ENCODE peak calls at places on chromosomes 13 and 19, in five cellular contexts. V is transverse colon, M is upper lobe of right lung, X is Panc1, L is ovary. F is an unnamed sample. For H3K36me3 and H3K4me1, the result is how much of the 10 kb centered on the place peaks cover.

GRCh38 chr13:34833562-34834182 is 108.4 kb upstream of the NBEA start:
- DNase-seq in V (no peak), X (no peak), L (no peak), M (no peak), F (no peak)

GRCh38 chr13:34066344-34066743 is 248.4 kb downstream of the RFC3 start:
- DNase-seq in X (no peak), L (no peak), M (no peak), V (no peak), F (no peak)

GRCh38 chr13:31790992-31791391 is 51.7 kb downstream of the RXFP2 start:
- DNase-seq in V (no peak), L (no peak), M (no peak), X (no peak), F (no peak)

GRCh38 chr13:70889163-70889562 is 780.9 kb upstream of the KLHL1 start:
- DNase-seq in L (no peak), M (no peak), X (no peak), V (no peak), F (no peak)

GRCh38 chr13:28044608-28045007 is 55.8 kb downstream of the FLT3 start:
- DNase-seq in V (no peak), M (no peak), X (no peak), L (no peak), F (no peak)

GRCh38 chr13:33069365-33069764 is 53.1 kb downstream of the KL start:
- DNase-seq in X (no peak), V (no peak), L (no peak), M (no peak), F (no peak)

GRCh38 chr19:41923045-41923788 is 5.0 kb downstream of the ERFL start:
- DNase-seq in V (no peak), L (no peak), X (no peak), M (no peak), F (no peak)

GRCh38 chr19:40433391-40434216 is 7.8 kb upstream of the SERTAD1 start:
- DNase-seq in L (peak), X (no peak), V (peak), M (peak), F (peak)

GRCh38 chr19:6800991-6801396 is 28.5 kb downstream of the VAV1 start:
- DNase-seq in X (peak), L (no peak), M (no peak), V (no peak), F (no peak)

GRCh38 chr19:2426661-2427322 is 594 bp downstream of the TIMM13 start:
- DNase-seq in L (peak), M (peak), V (peak), X (no peak), F (no peak)

GRCh38 chr19:13195678-13196077 is 45.5 kb downstream of the IER2 start:
- DNase-seq in X (no peak), L (no peak), M (no peak), V (peak), F (no peak)

GRCh38 chr13:73677041-73677589 is 457.1 kb downstream of the KLF12 start:
- DNase-seq in V (no peak), M (no peak), X (no peak), L (no peak), F (no peak)

GRCh38 chr19:46631481-46631880 is 4.5 kb downstream of the GNG8 start:
- DNase-seq in X (no peak), V (no peak), L (no peak), M (no peak), F (no peak)

GRCh38 chr13:100154835-100155463 is 66.1 kb downstream of the PCCA start:
- DNase-seq in M (no peak), X (no peak), L (no peak), V (no peak), F (no peak)

GRCh38 chr19:35344511-35345031 is 3.1 kb upstream of the FFAR1 start:
- DNase-seq in M (peak), V (no peak), L (peak), X (no peak), F (no peak)

GRCh38 chr13:44281252-44282000 is 92.2 kb upstream of the SERP2 start:
- DNase-seq in V (no peak), M (no peak), L (no peak), X (no peak), F (no peak)

GRCh38 chr13:29771247-29771646 is 79.2 kb downstream of the UBL3 start:
- DNase-seq in M (no peak), V (no peak), X (no peak), L (no peak), F (no peak)

GRCh38 chr13:76708138-76708537 is 178.1 kb downstream of the KCTD12 start:
- DNase-seq in M (no peak), X (no peak), V (no peak), L (no peak), F (no peak)

GRCh38 chr13:98405690-98406344 is 171.1 kb downstream of the STK24 start:
- DNase-seq in M (no peak), L (no peak), X (no peak), V (no peak), F (no peak)

GRCh38 chr13:27504126-27504525 is 53.8 kb upstream of the MTIF3 start:
- DNase-seq in M (no peak), V (no peak), L (no peak), X (no peak), F (no peak)

GRCh38 chr13:84400711-84401110 is 518.4 kb upstream of the SLITRK1 start:
- DNase-seq in V (no peak), M (no peak), X (no peak), L (no peak), F (no peak)

GRCh38 chr19:588758-589692 is 656 bp upstream of the HCN2 start:
- DNase-seq in X (no peak), L (no peak), M (no peak), V (no peak), F (no peak)

GRCh38 chr19:347946-348861 is 3.6 kb upstream of the MIER2 start:
- DNase-seq in V (no peak), L (no peak), X (no peak), M (no peak), F (no peak)

GRCh38 chr19:38317104-38317612 is 1.4 kb upstream of the YIF1B start:
- DNase-seq in V (no peak), X (no peak), M (no peak), L (no peak), F (no peak)

GRCh38 chr13:63435668-63436275 is 2020.1 kb upstream of the PCDH20 start:
- DNase-seq in V (no peak), M (no peak), X (peak), L (no peak), F (no peak)

GRCh38 chr19:41595890-41596280 is 19.9 kb downstream of the CEACAM21 start:
- DNase-seq in V (no peak), L (no peak), X (no peak), M (no peak), F (no peak)

GRCh38 chr19:2015611-2015950 is at the start of gene BTBD2:
- DNase-seq in M (no peak), L (peak), V (peak), X (no peak), F (no peak)

GRCh38 chr19:19745496-19746285 is 12.8 kb upstream of the ZNF14 start:
- DNase-seq in X (no peak), M (no peak), L (no peak), V (no peak), F (no peak)

GRCh38 chr19:35977446-35978222 is 17.4 kb upstream of the SDHAF1 start:
- DNase-seq in V (no peak), M (no peak), X (no peak), L (no peak), F (no peak)

GRCh38 chr13:99218969-99219368 is 18.3 kb downstream of the UBAC2 start:
- DNase-seq in X (no peak), L (no peak), V (peak), M (no peak), F (no peak)

GRCh38 chr13:54486421-54487166 is 1458.0 kb downstream of the OLFM4 start:
- DNase-seq in M (no peak), L (no peak), X (no peak), V (no peak), F (no peak)

GRCh38 chr19:31356587-31357314 is 7.5 kb upstream of the TSHZ3 start:
- DNase-seq in M (peak), V (peak), L (no peak), X (no peak), F (no peak)

GRCh38 chr13:75481176-75482069 is 546 bp downstream of the TBC1D4 start:
- DNase-seq in X (no peak), L (peak), V (peak), M (peak), F (no peak)

GRCh38 chr19:50658438-50659317 is 9.4 kb downstream of the C19orf81 start:
- DNase-seq in M (peak), V (peak), L (peak), X (no peak), F (no peak)

GRCh38 chr19:39200066-39200817 is 3.5 kb downstream of the NCCRP1 start:
- DNase-seq in X (no peak), L (no peak), V (no peak), M (no peak), F (no peak)

GRCh38 chr13:101838305-101838835 is 385.9 kb downstream of the ITGBL1 start:
- DNase-seq in V (no peak), X (no peak), L (no peak), M (no peak), F (no peak)

GRCh38 chr13:35711909-35712308 is 235.4 kb upstream of the MAB21L1 start:
- DNase-seq in L (no peak), X (no peak), M (no peak), V (no peak), F (no peak)

GRCh38 chr13:58855283-58855682 is 1223.7 kb downstream of the PCDH17 start:
- DNase-seq in M (no peak), V (no peak), X (no peak), L (no peak), F (no peak)

GRCh38 chr19:16433986-16434385 is 37.8 kb downstream of the EPS15L1 start:
- DNase-seq in M (no peak), X (no peak), V (no peak), L (no peak), F (no peak)
- H3K36me3 ChIP-seq in M (half or more), X (under half), V (under half), L (under half), F (under half)

GRCh38 chr19:10521461-10522216 is 4.4 kb upstream of the S1PR5 start:
- DNase-seq in M (no peak), X (no peak), L (no peak), V (no peak), F (no peak)
- H3K27ac ChIP-seq in M (no peak), X (no peak), L (no peak), V (no peak), F (no peak)

DNA sequence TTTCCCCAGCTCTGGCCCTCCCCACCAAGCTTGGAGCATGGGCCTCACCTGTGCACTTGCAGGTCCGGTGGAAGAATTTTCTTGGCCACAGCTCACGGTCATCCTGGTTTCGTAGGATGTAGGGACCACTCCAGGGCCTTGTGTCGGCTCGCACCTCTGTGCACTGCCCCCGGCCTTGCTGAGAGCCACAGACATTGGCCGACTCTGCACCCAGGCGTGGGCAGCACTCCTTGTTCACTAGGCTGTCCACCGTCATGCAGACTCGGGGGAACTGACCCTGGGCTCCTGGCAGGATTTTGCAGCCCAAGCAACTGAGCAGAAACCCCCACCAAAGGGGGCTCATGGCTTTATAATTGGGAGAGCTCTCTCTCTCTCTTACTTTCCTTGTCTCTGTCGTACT is 569 bp downstream of the DCT start:
- DNase-seq in V (no peak), L (no peak), X (no peak), M (no peak), F (no peak)
- H3K4me1 ChIP-seq in V (under half), L (under half), X (under half), M (under half), F (under half)

DNA sequence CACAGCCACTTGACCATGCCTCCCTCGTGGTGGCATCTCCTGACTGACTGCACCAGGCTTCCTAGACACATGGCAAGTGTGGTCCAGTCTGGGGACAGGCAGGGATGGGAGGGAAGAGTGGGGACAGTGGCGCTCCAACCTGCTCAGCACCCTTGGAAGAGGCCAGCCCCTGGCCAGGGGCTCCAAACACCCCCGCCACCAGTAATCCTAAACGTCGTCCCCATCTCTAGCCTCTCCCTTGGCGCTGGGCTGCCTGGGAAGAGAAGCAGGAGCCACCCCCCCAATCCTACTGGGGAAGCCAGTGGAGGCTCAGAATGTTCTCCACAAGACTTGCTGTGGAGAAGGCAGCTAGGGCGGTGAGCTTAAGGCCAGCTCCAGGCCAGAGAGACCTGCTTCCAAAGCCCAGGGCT is 2.7 kb downstream of the RPL36 start:
- DNase-seq in X (no peak), V (no peak), M (peak), L (no peak), F (no peak)
- H3K36me3 ChIP-seq in X (under half), V (under half), M (half or more), L (under half), F (under half)